ENCODE peak calls at places on chromosomes 5 and 9, in five cellular contexts. C is foreskin fibroblast, Z is ovary, H is BJ, D is COR-L47. M is an unnamed sample.
A peak's percentile ranks its signal among the peaks of the same experiment; 100 is the strongest.

GRCh38 chr5:13378073-13378472 is 566.4 kb downstream of the DNAH5 start:
- DNase-seq in C (no peak), Z (no peak), H (no peak), D (no peak), M (peak; percentile 31)

GRCh38 chr9:68894502-68894901 is 119.4 kb downstream of the PRKACG start:
- DNase-seq in C (no peak), Z (no peak), H (no peak), D (no peak), M (no peak)

GRCh38 chr5:139410886-139411835 is 7.3 kb upstream of the SPATA24 start:
- DNase-seq in C (no peak), Z (no peak), H (no peak), D (no peak), M (peak; percentile 27)

GRCh38 chr9:133532937-133533668 is 1.4 kb upstream of the ADAMTSL2 start:
- DNase-seq in C (peak; percentile 20), Z (no peak), H (no peak), D (peak; percentile 74), M (no peak)

GRCh38 chr5:140084466-140084865 is 29.4 kb upstream of the PURA start:
- DNase-seq in C (no peak), Z (no peak), H (no peak), D (no peak), M (no peak)

GRCh38 chr9:7095054-7095453 is 337.3 kb downstream of the KDM4C start:
- DNase-seq in C (no peak), Z (no peak), H (no peak), D (no peak), M (no peak)

GRCh38 chr9:16704489-16705111 is 165.9 kb downstream of the BNC2 start:
- DNase-seq in C (peak; percentile 30), Z (peak; percentile 80), H (no peak), D (no peak), M (peak; percentile 54)

GRCh38 chr9:124881138-124881743 is 19.3 kb downstream of the ARPC5L start:
- DNase-seq in C (no peak), Z (no peak), H (no peak), D (no peak), M (no peak)

GRCh38 chr5:74378464-74378863 is 262.1 kb downstream of the ENC1 start:
- DNase-seq in C (no peak), Z (no peak), H (no peak), D (no peak), M (no peak)

GRCh38 chr9:371349-371748 is 156.7 kb downstream of the DOCK8 start:
- DNase-seq in C (no peak), Z (no peak), H (no peak), D (no peak), M (no peak)

GRCh38 chr5:159657766-159658165 is 258.5 kb upstream of the ADRA1B start:
- DNase-seq in C (no peak), Z (no peak), H (no peak), D (no peak), M (no peak)

GRCh38 chr5:150036513-150036912 is 36.0 kb downstream of the HMGXB3 start:
- DNase-seq in C (peak; percentile 94), Z (no peak), H (peak; percentile 93), D (no peak), M (peak; percentile 93)